ENCODE peak calls at places on chromosome 14, in six cellular contexts. J is HL-60, L is K562, P is HepG2, N is H1, E is GM12878. H is an unnamed sample.

GRCh38 chr14:85601246-85601645 is 71.3 kb downstream of the FLRT2 start:
- DNase-seq in E (no peak), P (no peak), N (no peak), J (no peak), L (no peak), H (no peak)

GRCh38 chr14:105700622-105701288 is 174.4 kb downstream of the TMEM121 start:
- DNase-seq in J (no peak), L (no peak), N (no peak), P (no peak), E (peak), H (no peak)

GRCh38 chr14:20681348-20682126 is 2.8 kb upstream of the RNASE4 start:
- DNase-seq in N (no peak), J (peak), L (peak), E (peak), P (peak), H (peak)

GRCh38 chr14:23077962-23078361 is 17.0 kb downstream of the ACIN1 start:
- DNase-seq in N (no peak), E (no peak), P (no peak), J (no peak), L (no peak), H (no peak)

GRCh38 chr14:22375321-22375930 is 213.6 kb downstream of the DAD1 start:
- DNase-seq in L (peak), J (peak), N (no peak), P (peak), E (no peak), H (peak)

GRCh38 chr14:86790408-86791364 is 1202.3 kb downstream of the GALC start:
- DNase-seq in E (no peak), N (no peak), L (no peak), P (peak), J (no peak), H (no peak)

GRCh38 chr14:95523818-95524448 is 7.5 kb upstream of the SYNE3 start:
- DNase-seq in P (peak), E (no peak), N (no peak), J (peak), L (peak), H (no peak)

GRCh38 chr14:104872469-104873341 is 7.6 kb downstream of the CEP170B start:
- DNase-seq in P (no peak), L (no peak), J (peak), E (no peak), N (no peak), H (no peak)

GRCh38 chr14:96581902-96582640 is 79.9 kb downstream of the PAPOLA start:
- DNase-seq in L (peak), P (no peak), E (no peak), J (no peak), N (no peak), H (peak)

GRCh38 chr14:33792387-33793368 is 158.2 kb downstream of the EGLN3 start:
- DNase-seq in J (peak), L (peak), P (peak), N (peak), E (peak), H (peak)

GRCh38 chr14:64788706-64789105 is 84.5 kb downstream of the PLEKHG3 start:
- DNase-seq in N (no peak), J (no peak), P (no peak), L (no peak), E (no peak), H (no peak)

GRCh38 chr14:97687944-97688625 is 890.9 kb downstream of the VRK1 start:
- DNase-seq in N (no peak), P (no peak), J (no peak), E (no peak), L (no peak), H (no peak)

GRCh38 chr14:68638817-68639517 is 153.9 kb downstream of the ZFP36L1 start:
- DNase-seq in E (no peak), P (no peak), J (no peak), L (no peak), N (no peak), H (no peak)

GRCh38 chr14:68637106-68638021 is 155.5 kb downstream of the ZFP36L1 start:
- DNase-seq in N (no peak), L (no peak), P (no peak), J (no peak), E (no peak), H (no peak)

GRCh38 chr14:68636597-68636996 is 156.3 kb downstream of the ZFP36L1 start:
- DNase-seq in N (no peak), P (no peak), E (no peak), L (no peak), J (no peak), H (peak)

GRCh38 chr14:68639518-68640292 is 153.2 kb downstream of the ZFP36L1 start:
- DNase-seq in P (no peak), J (no peak), N (no peak), E (no peak), L (no peak), H (no peak)

DNA sequence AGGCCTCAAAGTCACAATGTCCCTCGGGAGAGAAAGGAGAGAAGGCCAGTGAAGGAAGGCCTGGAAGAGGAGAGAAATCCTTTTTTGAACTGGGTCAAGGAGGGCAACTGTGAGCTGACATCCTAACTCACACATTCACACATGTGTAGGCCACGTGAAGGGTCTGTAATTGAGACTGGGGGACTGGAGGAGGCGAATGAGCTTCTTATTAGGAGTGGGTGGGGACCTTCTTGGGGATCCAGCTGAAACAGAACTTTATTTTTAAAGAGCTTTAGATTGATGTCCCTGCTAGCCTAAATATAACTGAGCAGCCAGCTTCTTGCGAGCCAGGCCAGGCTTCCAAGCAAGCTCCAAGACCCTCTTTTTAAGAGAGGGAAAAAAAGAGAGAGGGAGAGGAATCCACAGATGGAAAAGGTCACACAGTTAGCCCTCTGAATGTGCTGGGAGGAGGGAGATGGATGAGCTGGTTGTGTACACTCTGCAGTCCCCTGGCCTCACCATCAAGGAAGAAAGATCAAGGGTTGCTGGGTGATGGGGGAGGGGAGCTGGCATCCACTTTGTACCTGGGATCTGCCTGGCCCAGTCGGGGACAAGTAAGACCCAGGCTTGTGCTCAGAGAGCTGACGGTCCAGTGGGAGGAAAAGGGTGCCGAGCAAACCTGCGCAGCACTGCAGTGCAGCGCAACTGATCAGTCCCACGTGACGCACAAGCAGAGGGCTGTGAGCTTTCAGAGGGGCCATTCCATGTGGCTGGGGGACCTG is 154.6 kb downstream of the ZFP36L1 start:
- DNase-seq in E (no peak), L (no peak), N (no peak), P (peak), J (no peak), H (no peak)
- TF ChIP-seq GABPA in E (no peak), L (no peak), N (no peak), P (peak), J (no peak), H (no peak)

GRCh38 chr14:98931911-98932310 is 340.1 kb downstream of the BCL11B start:
- DNase-seq in P (no peak), E (no peak), N (no peak), L (no peak), J (no peak), H (no peak)
- TF ChIP-seq GABPA in P (no peak), E (no peak), N (no peak), L (no peak), J (no peak), H (no peak)

GRCh38 chr14:27528328-27528727 is 930.5 kb upstream of the NOVA1 start:
- DNase-seq in J (no peak), P (peak), N (no peak), L (no peak), E (no peak), H (peak)
- TF ChIP-seq GABPA in J (no peak), P (no peak), N (no peak), L (no peak), E (no peak), H (no peak)

DNA sequence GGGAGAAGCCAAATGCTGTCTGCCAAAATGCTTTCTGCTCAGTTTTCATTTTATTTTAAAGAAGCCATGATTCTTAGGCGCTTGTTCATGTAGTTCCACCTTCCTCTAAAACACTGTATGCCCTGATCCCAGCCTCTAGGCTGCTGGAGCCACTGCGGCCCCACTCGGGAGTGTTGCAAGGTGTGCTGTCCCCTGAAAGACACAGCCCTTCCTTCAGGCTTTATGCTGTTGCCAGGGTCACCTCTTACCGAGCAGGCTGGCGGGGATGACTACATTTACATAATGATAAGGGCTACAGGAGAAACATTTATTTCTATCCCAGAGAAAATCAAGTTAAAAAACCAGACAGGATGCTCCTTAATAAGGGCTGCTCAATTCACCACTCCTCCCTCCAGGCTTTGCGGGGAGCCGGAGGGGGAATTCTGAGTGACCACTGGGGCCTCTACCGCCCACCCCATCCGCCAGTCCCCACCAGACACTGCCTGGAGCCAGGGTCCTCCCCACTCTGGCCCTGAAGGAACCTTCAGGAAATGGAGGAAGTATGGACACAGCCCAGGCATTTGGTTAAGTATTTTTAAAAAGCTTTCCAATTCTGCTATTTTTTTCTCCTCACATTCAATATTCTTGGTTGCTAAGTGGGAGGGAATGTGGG is 200.7 kb downstream of the TTC7B start:
- DNase-seq in N (no peak), L (no peak), J (no peak), P (no peak), E (no peak), H (peak)
- TF ChIP-seq GABPA in N (no peak), L (no peak), J (no peak), P (no peak), E (no peak), H (no peak)

GRCh38 chr14:56686416-56686815 is 106.8 kb downstream of the TMEM260 start:
- DNase-seq in E (no peak), P (peak), J (no peak), L (no peak), N (peak), H (no peak)
- TF ChIP-seq GABPA in E (no peak), P (no peak), J (no peak), L (no peak), N (no peak), H (no peak)

DNA sequence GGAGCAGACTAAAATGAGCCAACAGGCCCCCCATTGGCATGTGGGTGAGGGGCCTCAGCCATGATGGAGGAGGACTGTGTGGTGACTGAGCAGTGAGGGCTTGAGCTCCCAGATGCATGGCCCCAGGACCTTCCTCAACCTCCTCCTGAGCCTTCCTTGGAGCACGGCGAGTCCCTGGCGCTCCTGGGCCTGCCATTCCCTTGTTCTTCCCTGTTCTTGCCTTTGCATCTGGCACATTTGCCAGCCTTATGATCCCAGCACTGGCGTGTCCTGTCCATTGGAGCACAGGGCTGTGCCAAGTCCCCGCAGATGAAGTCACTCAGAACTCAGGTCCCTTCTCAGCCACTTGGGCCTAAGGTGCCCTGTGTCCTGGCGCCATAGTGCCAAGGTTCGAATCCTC is 40.3 kb upstream of the MEG3 start:
- DNase-seq in N (no peak), J (no peak), P (no peak), L (no peak), E (no peak), H (no peak)
- TF ChIP-seq GABPA in N (no peak), J (no peak), P (no peak), L (no peak), E (no peak), H (no peak)

GRCh38 chr14:70048313-70048654 is 140.5 kb downstream of the SLC8A3 start:
- DNase-seq in N (no peak), P (no peak), E (no peak), L (no peak), J (no peak), H (no peak)

GRCh38 chr14:70047598-70048312 is 141.0 kb downstream of the SLC8A3 start:
- DNase-seq in L (no peak), J (no peak), P (peak), N (no peak), E (no peak), H (no peak)

GRCh38 chr14:70045715-70046535 is 142.8 kb downstream of the SLC8A3 start:
- DNase-seq in P (peak), N (peak), E (no peak), L (peak), J (peak), H (peak)

DNA sequence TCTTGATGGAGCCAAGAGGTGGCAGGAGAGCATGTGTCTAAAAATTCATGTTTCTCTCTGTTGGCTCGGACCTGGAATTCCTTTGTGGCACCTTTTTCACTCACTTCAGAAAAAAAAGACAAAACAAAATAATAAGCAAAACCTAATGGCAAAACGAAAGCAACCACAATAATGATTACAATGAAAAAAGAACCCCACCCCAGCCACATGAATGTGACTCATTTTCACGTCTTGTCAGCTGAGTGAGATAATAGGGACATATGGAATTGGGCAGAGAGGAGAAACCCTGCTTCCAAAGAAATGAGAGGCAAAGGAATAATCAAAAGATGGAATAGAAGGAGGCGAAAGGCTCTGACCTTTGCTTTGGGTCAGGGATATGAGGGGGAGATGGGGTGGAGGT is 143.5 kb downstream of the SLC8A3 start:
- DNase-seq in P (no peak), J (no peak), E (no peak), L (no peak), N (no peak), H (no peak)
- TF ChIP-seq GABPA in P (no peak), J (no peak), E (no peak), L (no peak), N (no peak), H (no peak)

GRCh38 chr14:88613552-88614010 is 50.7 kb downstream of the ZC3H14 start:
- DNase-seq in J (peak), L (no peak), P (peak), E (no peak), N (no peak), H (no peak)
- TF ChIP-seq GABPA in J (no peak), L (no peak), P (no peak), E (no peak), N (no peak), H (no peak)

H was measured in SK-N-SH.